ENCODE peak calls at places on chromosomes 16 and 17, in seven cellular contexts. R is skeletal muscle cell, A is NCI-H1694 treated with DMSO at 0.1 percent for 48 hours, H is NCI-H1417, J is DMS153, D is aorta, M is NCI-H2081. L is an unnamed sample.

GRCh38 chr16:23801387-23801786 is 34.4 kb upstream of the PRKCB start:
- DNase-seq in H (peak), M (peak), R (no peak), J (peak), A (peak), D (peak), L (peak)

GRCh38 chr16:56372938-56373337 is 52.4 kb downstream of the AMFR start:
- DNase-seq in R (no peak), A (no peak), D (no peak), H (no peak), J (no peak), M (no peak), L (no peak)

GRCh38 chr17:59621771-59622170 is 2.1 kb downstream of the CLTC start:
- DNase-seq in D (no peak), R (no peak), A (no peak), J (no peak), H (no peak), M (no peak), L (no peak)

GRCh38 chr17:50518265-50519023 is 10.2 kb downstream of the MYCBPAP start:
- DNase-seq in A (no peak), D (no peak), J (no peak), M (no peak), H (peak), R (no peak), L (no peak)

GRCh38 chr16:985646-986400 is 4.3 kb downstream of the SOX8 start:
- DNase-seq in A (no peak), R (no peak), M (no peak), H (no peak), J (no peak), D (no peak), L (no peak)

GRCh38 chr16:77158293-77158692 is 32.7 kb upstream of the MON1B start:
- DNase-seq in D (no peak), A (no peak), J (no peak), R (no peak), H (no peak), M (no peak), L (no peak)

GRCh38 chr17:65035191-65035590 is 21.3 kb downstream of the GNA13 start:
- DNase-seq in M (no peak), A (no peak), H (no peak), D (no peak), R (no peak), J (no peak), L (no peak)

GRCh38 chr17:8161289-8162231 is 1.2 kb downstream of the VAMP2 start:
- DNase-seq in A (no peak), H (no peak), M (no peak), D (peak), J (no peak), R (no peak), L (no peak)

GRCh38 chr16:75097941-75098897 is 18.4 kb downstream of the LDHD start:
- DNase-seq in M (no peak), H (no peak), R (no peak), D (no peak), A (no peak), J (no peak), L (no peak)